ENCODE peak calls at places on chromosomes 3 and 15, in four cellular contexts. Y, S, N and R are unnamed samples.

GRCh38 chr3:108175352-108175751 is 46.9 kb downstream of the IFT57 start:
- DNase-seq in S (no peak), N (peak), Y (no peak), R (no peak)

GRCh38 chr15:90539789-90540188 is 10.1 kb downstream of the CRTC3 start:
- DNase-seq in Y (no peak), N (no peak), S (peak), R (no peak)

GRCh38 chr3:74614133-74614967 is at the start of gene CNTN3:
- DNase-seq in S (no peak), Y (no peak), N (no peak), R (no peak)

GRCh38 chr3:102972350-102972749 is 537.5 kb downstream of the ZPLD1 start:
- DNase-seq in Y (no peak), S (no peak), N (no peak), R (no peak)

GRCh38 chr3:148591525-148591924 is 106.2 kb upstream of the AGTR1 start:
- DNase-seq in Y (no peak), N (no peak), S (no peak), R (no peak)

GRCh38 chr15:65212097-65212496 is 824 bp upstream of the CILP start:
- DNase-seq in S (peak), N (no peak), Y (no peak), R (peak)

GRCh38 chr3:156795890-156796451 is 30.2 kb upstream of the LEKR1 start:
- DNase-seq in N (no peak), S (no peak), Y (no peak), R (no peak)

GRCh38 chr15:68316061-68316804 is 38.7 kb downstream of the FEM1B start:
- DNase-seq in N (no peak), S (no peak), Y (no peak), R (no peak)

GRCh38 chr3:112013058-112013783 is 14.5 kb downstream of the TAGLN3 start:
- DNase-seq in Y (peak), S (peak), N (no peak), R (peak)

GRCh38 chr3:66454464-66454859 is 46.4 kb downstream of the LRIG1 start:
- DNase-seq in S (no peak), N (no peak), Y (no peak), R (no peak)

GRCh38 chr3:47419083-47420043 is 38.5 kb downstream of the PTPN23 start:
- DNase-seq in S (no peak), N (no peak), Y (no peak), R (peak)

GRCh38 chr3:29335438-29335837 is 54.6 kb downstream of the RBMS3 start:
- DNase-seq in Y (peak), N (peak), S (no peak), R (no peak)